ENCODE peak calls at places on chromosome 14, in four cellular contexts. One of them, this sample, is unnamed.

GRCh38 chr14:100019156-100019882 is 45.9 kb upstream of the EVL start:
- DNase-seq in occipital lobe: peak; percentile 36
- DNase-seq in AG10803: no peak
- DNase-seq in HT1080: no peak
- DNase-seq in this sample: no peak

GRCh38 chr14:92460916-92461579 is 52.5 kb upstream of the RIN3 start:
- DNase-seq in occipital lobe: no peak
- DNase-seq in AG10803: peak; percentile 87
- DNase-seq in HT1080: peak; percentile 69
- DNase-seq in this sample: no peak

GRCh38 chr14:95502381-95502950 is 14.0 kb downstream of the SYNE3 start:
- DNase-seq in occipital lobe: no peak
- DNase-seq in AG10803: no peak
- DNase-seq in HT1080: no peak
- DNase-seq in this sample: no peak

GRCh38 chr14:90536092-90536491 is 139.3 kb downstream of the CALM1 start:
- DNase-seq in occipital lobe: peak; percentile 74
- DNase-seq in AG10803: no peak
- DNase-seq in HT1080: no peak
- DNase-seq in this sample: no peak

GRCh38 chr14:91416744-91417133 is 881 bp downstream of the CCDC88C start:
- DNase-seq in occipital lobe: no peak
- DNase-seq in AG10803: no peak
- DNase-seq in HT1080: no peak
- DNase-seq in this sample: no peak

GRCh38 chr14:61836184-61836583 is 74.0 kb downstream of the SNAPC1 start:
- DNase-seq in occipital lobe: no peak
- DNase-seq in AG10803: no peak
- DNase-seq in HT1080: no peak
- DNase-seq in this sample: no peak

GRCh38 chr14:50603565-50603964 is 43.6 kb downstream of the ATL1 start:
- DNase-seq in occipital lobe: no peak
- DNase-seq in AG10803: no peak
- DNase-seq in HT1080: no peak
- DNase-seq in this sample: no peak

GRCh38 chr14:50085570-50086315 is 30.6 kb downstream of the VCPKMT start:
- DNase-seq in occipital lobe: peak; percentile 18
- DNase-seq in AG10803: peak; percentile 67
- DNase-seq in HT1080: peak; percentile 88
- DNase-seq in this sample: no peak

This sample was measured in GOT3.